ENCODE peak calls at places on chromosomes 7 and 10, in nine cellular contexts. V is colonic mucosa, C is foreskin keratinocyte, M is T-helper 9 cell, A is coronary artery, N is prostate gland, Z is psoas muscle, W is NCI-H510A, Y is HCT116. E is an unnamed sample.

GRCh38 chr7:82036146-82036886 is 266.5 kb upstream of the HGF start:
- DNase-seq in V (no peak), C (peak), M (no peak), A (no peak), N (no peak), Z (no peak), W (no peak), Y (no peak), E (no peak)

GRCh38 chr10:22997102-22997501 is 69.2 kb downstream of the ARMC3 start:
- DNase-seq in V (no peak), C (peak), M (no peak), A (no peak), N (no peak), Z (no peak), W (no peak), Y (peak), E (peak)

GRCh38 chr10:70132098-70133029 is at the start of gene AIFM2:
- DNase-seq in V (peak), C (peak), M (peak), A (peak), N (peak), Z (peak), W (peak), Y (peak), E (peak)

GRCh38 chr7:20220824-20221547 is 3.8 kb upstream of the MACC1 start:
- DNase-seq in V (no peak), C (no peak), M (no peak), A (no peak), N (no peak), Z (no peak), W (no peak), Y (no peak), E (peak)

GRCh38 chr7:105429746-105430612 is 41.3 kb upstream of the SRPK2 start:
- DNase-seq in V (peak), C (peak), M (peak), A (no peak), N (peak), Z (no peak), W (no peak), Y (peak), E (peak)

GRCh38 chr7:2894118-2894940 is 50.2 kb upstream of the GNA12 start:
- DNase-seq in V (no peak), C (no peak), M (peak), A (no peak), N (no peak), Z (no peak), W (no peak), Y (no peak), E (peak)

GRCh38 chr10:12566161-12567115 is 217.1 kb downstream of the CAMK1D start:
- DNase-seq in V (no peak), C (no peak), M (no peak), A (peak), N (no peak), Z (peak), W (no peak), Y (no peak), E (no peak)

GRCh38 chr10:100996678-100997363 is 2.8 kb upstream of the LZTS2 start:
- DNase-seq in V (peak), C (no peak), M (peak), A (no peak), N (no peak), Z (no peak), W (peak), Y (no peak), E (peak)

GRCh38 chr7:113289140-113289740 is 170.9 kb upstream of the SMIM30 start:
- DNase-seq in V (no peak), C (peak), M (no peak), A (no peak), N (no peak), Z (no peak), W (no peak), Y (peak), E (peak)

GRCh38 chr7:80760292-80760691 is 121.8 kb downstream of the CD36 start:
- DNase-seq in V (no peak), C (no peak), M (no peak), A (no peak), N (no peak), Z (no peak), W (no peak), Y (no peak), E (no peak)

GRCh38 chr10:104308439-104308903 is 29.8 kb downstream of the ITPRIP start:
- DNase-seq in V (no peak), C (no peak), M (no peak), A (no peak), N (no peak), Z (no peak), W (no peak), Y (no peak), E (no peak)

GRCh38 chr10:123249894-123250293 is 95.7 kb downstream of the BUB3 start:
- DNase-seq in V (no peak), C (no peak), M (no peak), A (no peak), N (no peak), Z (no peak), W (no peak), Y (no peak), E (no peak)

GRCh38 chr10:102502029-102502336 is 529 bp downstream of the ACTR1A start:
- DNase-seq in V (peak), C (peak), M (peak), A (peak), N (peak), Z (peak), W (peak), Y (peak), E (peak)

GRCh38 chr7:55641273-55641691 is 69.0 kb upstream of the VOPP1 start:
- DNase-seq in V (peak), C (peak), M (peak), A (no peak), N (peak), Z (no peak), W (peak), Y (peak), E (peak)

GRCh38 chr10:28592953-28593352 is 60.0 kb downstream of the WAC start:
- DNase-seq in V (no peak), C (peak), M (no peak), A (no peak), N (no peak), Z (no peak), W (no peak), Y (peak), E (no peak)

GRCh38 chr10:118237930-118238329 is 104.2 kb downstream of the FAM204A start:
- DNase-seq in V (no peak), C (no peak), M (no peak), A (no peak), N (no peak), Z (no peak), W (no peak), Y (no peak), E (no peak)

GRCh38 chr7:127891144-127891543 is 140.1 kb downstream of the LRRC4 start:
- DNase-seq in V (no peak), C (no peak), M (no peak), A (no peak), N (no peak), Z (no peak), W (no peak), Y (no peak), E (no peak)

GRCh38 chr10:12252882-12253546 is 57.0 kb downstream of the CDC123 start:
- DNase-seq in V (no peak), C (no peak), M (no peak), A (no peak), N (no peak), Z (no peak), W (peak), Y (no peak), E (peak)

GRCh38 chr7:151080091-151080521 is 503 bp downstream of the FASTK start:
- DNase-seq in V (peak), C (peak), M (no peak), A (no peak), N (no peak), Z (peak), W (no peak), Y (no peak), E (peak)

GRCh38 chr7:95886501-95887090 is 114.2 kb downstream of the DYNC1I1 start:
- DNase-seq in V (no peak), C (peak), M (no peak), A (no peak), N (no peak), Z (no peak), W (peak), Y (no peak), E (no peak)

GRCh38 chr7:40833541-40834234 is 698.9 kb downstream of the SUGCT start:
- DNase-seq in V (no peak), C (no peak), M (no peak), A (no peak), N (no peak), Z (no peak), W (no peak), Y (no peak), E (no peak)